ENCODE peak calls at places on chromosomes 4 and X, in seven cellular contexts. One of them, this sample, is unnamed.

GRCh38 chrX:11899091-11899490 is 141.1 kb downstream of the MSL3 start:
- DNase-seq in activated CD4-positive, alpha-beta T cell treated with anti-CD3 and anti-CD28 coated beads for 4 hours: no peak
- DNase-seq in PC-3: peak
- DNase-seq in OCI-LY7: no peak
- DNase-seq in stimulated activated CD8-positive, alpha-beta memory T cell treated with anti-CD3 and anti-CD28 coated beads, Interleukin-7, amount 100 ng/mL, for 1 hour: no peak
- DNase-seq in mesothelial cell of epicardium: no peak
- DNase-seq in T-helper 22 cell: no peak
- DNase-seq in this sample: no peak

GRCh38 chrX:78796916-78797315 is 49.4 kb downstream of the LPAR4 start:
- DNase-seq in T-helper 22 cell: no peak
- DNase-seq in OCI-LY7: no peak
- DNase-seq in stimulated activated CD8-positive, alpha-beta memory T cell treated with anti-CD3 and anti-CD28 coated beads, Interleukin-7, amount 100 ng/mL, for 1 hour: no peak
- DNase-seq in PC-3: no peak
- DNase-seq in activated CD4-positive, alpha-beta T cell treated with anti-CD3 and anti-CD28 coated beads for 4 hours: no peak
- DNase-seq in mesothelial cell of epicardium: no peak
- DNase-seq in this sample: no peak

GRCh38 chr4:128543726-128544125 is 256.1 kb upstream of the PGRMC2 start:
- DNase-seq in activated CD4-positive, alpha-beta T cell treated with anti-CD3 and anti-CD28 coated beads for 4 hours: no peak
- DNase-seq in T-helper 22 cell: no peak
- DNase-seq in PC-3: no peak
- DNase-seq in stimulated activated CD8-positive, alpha-beta memory T cell treated with anti-CD3 and anti-CD28 coated beads, Interleukin-7, amount 100 ng/mL, for 1 hour: no peak
- DNase-seq in OCI-LY7: no peak
- DNase-seq in mesothelial cell of epicardium: no peak
- DNase-seq in this sample: no peak

GRCh38 chr4:1502976-1503375 is 96.7 kb upstream of the NKX1-1 start:
- DNase-seq in PC-3: no peak
- DNase-seq in mesothelial cell of epicardium: peak
- DNase-seq in stimulated activated CD8-positive, alpha-beta memory T cell treated with anti-CD3 and anti-CD28 coated beads, Interleukin-7, amount 100 ng/mL, for 1 hour: no peak
- DNase-seq in T-helper 22 cell: no peak
- DNase-seq in activated CD4-positive, alpha-beta T cell treated with anti-CD3 and anti-CD28 coated beads for 4 hours: no peak
- DNase-seq in OCI-LY7: no peak
- DNase-seq in this sample: no peak

GRCh38 chrX:11212741-11213140 is 80.5 kb upstream of the AMELX start:
- DNase-seq in mesothelial cell of epicardium: no peak
- DNase-seq in PC-3: no peak
- DNase-seq in OCI-LY7: no peak
- DNase-seq in activated CD4-positive, alpha-beta T cell treated with anti-CD3 and anti-CD28 coated beads for 4 hours: no peak
- DNase-seq in stimulated activated CD8-positive, alpha-beta memory T cell treated with anti-CD3 and anti-CD28 coated beads, Interleukin-7, amount 100 ng/mL, for 1 hour: no peak
- DNase-seq in T-helper 22 cell: no peak
- DNase-seq in this sample: no peak

GRCh38 chrX:41553688-41554087 is 106.5 kb downstream of the NYX start:
- DNase-seq in activated CD4-positive, alpha-beta T cell treated with anti-CD3 and anti-CD28 coated beads for 4 hours: no peak
- DNase-seq in stimulated activated CD8-positive, alpha-beta memory T cell treated with anti-CD3 and anti-CD28 coated beads, Interleukin-7, amount 100 ng/mL, for 1 hour: no peak
- DNase-seq in PC-3: peak
- DNase-seq in OCI-LY7: no peak
- DNase-seq in T-helper 22 cell: no peak
- DNase-seq in mesothelial cell of epicardium: no peak
- DNase-seq in this sample: no peak

GRCh38 chr4:7324651-7325121 is 110.0 kb downstream of the PSAPL1 start:
- DNase-seq in OCI-LY7: no peak
- DNase-seq in T-helper 22 cell: no peak
- DNase-seq in activated CD4-positive, alpha-beta T cell treated with anti-CD3 and anti-CD28 coated beads for 4 hours: no peak
- DNase-seq in stimulated activated CD8-positive, alpha-beta memory T cell treated with anti-CD3 and anti-CD28 coated beads, Interleukin-7, amount 100 ng/mL, for 1 hour: no peak
- DNase-seq in PC-3: no peak
- DNase-seq in mesothelial cell of epicardium: no peak
- DNase-seq in this sample: peak

GRCh38 chr4:7964890-7965662 is 25.4 kb upstream of the AFAP1 start:
- DNase-seq in mesothelial cell of epicardium: no peak
- DNase-seq in stimulated activated CD8-positive, alpha-beta memory T cell treated with anti-CD3 and anti-CD28 coated beads, Interleukin-7, amount 100 ng/mL, for 1 hour: no peak
- DNase-seq in OCI-LY7: no peak
- DNase-seq in T-helper 22 cell: peak
- DNase-seq in activated CD4-positive, alpha-beta T cell treated with anti-CD3 and anti-CD28 coated beads for 4 hours: peak
- DNase-seq in PC-3: peak
- DNase-seq in this sample: no peak

GRCh38 chr4:124918559-124919122 is 206.1 kb upstream of the ANKRD50 start:
- DNase-seq in mesothelial cell of epicardium: no peak
- DNase-seq in stimulated activated CD8-positive, alpha-beta memory T cell treated with anti-CD3 and anti-CD28 coated beads, Interleukin-7, amount 100 ng/mL, for 1 hour: no peak
- DNase-seq in OCI-LY7: no peak
- DNase-seq in PC-3: no peak
- DNase-seq in activated CD4-positive, alpha-beta T cell treated with anti-CD3 and anti-CD28 coated beads for 4 hours: no peak
- DNase-seq in T-helper 22 cell: no peak
- DNase-seq in this sample: no peak

GRCh38 chr4:183966371-183966770 is 61.3 kb downstream of the STOX2 start:
- DNase-seq in OCI-LY7: no peak
- DNase-seq in mesothelial cell of epicardium: no peak
- DNase-seq in stimulated activated CD8-positive, alpha-beta memory T cell treated with anti-CD3 and anti-CD28 coated beads, Interleukin-7, amount 100 ng/mL, for 1 hour: no peak
- DNase-seq in activated CD4-positive, alpha-beta T cell treated with anti-CD3 and anti-CD28 coated beads for 4 hours: no peak
- DNase-seq in PC-3: no peak
- DNase-seq in T-helper 22 cell: no peak
- DNase-seq in this sample: no peak

GRCh38 chrX:41588271-41588670 is 100.5 kb upstream of the GPR34 start:
- DNase-seq in activated CD4-positive, alpha-beta T cell treated with anti-CD3 and anti-CD28 coated beads for 4 hours: no peak
- DNase-seq in PC-3: no peak
- DNase-seq in mesothelial cell of epicardium: no peak
- DNase-seq in T-helper 22 cell: no peak
- DNase-seq in OCI-LY7: no peak
- DNase-seq in stimulated activated CD8-positive, alpha-beta memory T cell treated with anti-CD3 and anti-CD28 coated beads, Interleukin-7, amount 100 ng/mL, for 1 hour: no peak
- DNase-seq in this sample: no peak

GRCh38 chr4:129384974-129385373 is 289.0 kb downstream of the C4orf33 start:
- DNase-seq in T-helper 22 cell: no peak
- DNase-seq in activated CD4-positive, alpha-beta T cell treated with anti-CD3 and anti-CD28 coated beads for 4 hours: no peak
- DNase-seq in OCI-LY7: no peak
- DNase-seq in stimulated activated CD8-positive, alpha-beta memory T cell treated with anti-CD3 and anti-CD28 coated beads, Interleukin-7, amount 100 ng/mL, for 1 hour: no peak
- DNase-seq in PC-3: no peak
- DNase-seq in mesothelial cell of epicardium: no peak
- DNase-seq in this sample: no peak

GRCh38 chrX:12673487-12673886 is 117.7 kb upstream of the PRPS2 start:
- DNase-seq in mesothelial cell of epicardium: no peak
- DNase-seq in OCI-LY7: no peak
- DNase-seq in stimulated activated CD8-positive, alpha-beta memory T cell treated with anti-CD3 and anti-CD28 coated beads, Interleukin-7, amount 100 ng/mL, for 1 hour: no peak
- DNase-seq in T-helper 22 cell: no peak
- DNase-seq in activated CD4-positive, alpha-beta T cell treated with anti-CD3 and anti-CD28 coated beads for 4 hours: no peak
- DNase-seq in PC-3: no peak
- DNase-seq in this sample: no peak

GRCh38 chr4:56424697-56425514 is 10.5 kb downstream of the PPAT start:
- DNase-seq in stimulated activated CD8-positive, alpha-beta memory T cell treated with anti-CD3 and anti-CD28 coated beads, Interleukin-7, amount 100 ng/mL, for 1 hour: no peak
- DNase-seq in OCI-LY7: peak
- DNase-seq in PC-3: peak
- DNase-seq in mesothelial cell of epicardium: no peak
- DNase-seq in activated CD4-positive, alpha-beta T cell treated with anti-CD3 and anti-CD28 coated beads for 4 hours: peak
- DNase-seq in T-helper 22 cell: no peak
- DNase-seq in this sample: no peak

GRCh38 chr4:74873545-74874295 is 59.2 kb upstream of the PARM1 start:
- DNase-seq in mesothelial cell of epicardium: no peak
- DNase-seq in T-helper 22 cell: no peak
- DNase-seq in OCI-LY7: no peak
- DNase-seq in activated CD4-positive, alpha-beta T cell treated with anti-CD3 and anti-CD28 coated beads for 4 hours: no peak
- DNase-seq in PC-3: no peak
- DNase-seq in stimulated activated CD8-positive, alpha-beta memory T cell treated with anti-CD3 and anti-CD28 coated beads, Interleukin-7, amount 100 ng/mL, for 1 hour: no peak
- DNase-seq in this sample: peak

GRCh38 chrX:83759872-83760271 is 101.1 kb upstream of the CYLC1 start:
- DNase-seq in stimulated activated CD8-positive, alpha-beta memory T cell treated with anti-CD3 and anti-CD28 coated beads, Interleukin-7, amount 100 ng/mL, for 1 hour: no peak
- DNase-seq in mesothelial cell of epicardium: no peak
- DNase-seq in T-helper 22 cell: no peak
- DNase-seq in activated CD4-positive, alpha-beta T cell treated with anti-CD3 and anti-CD28 coated beads for 4 hours: no peak
- DNase-seq in PC-3: peak
- DNase-seq in OCI-LY7: peak
- DNase-seq in this sample: peak

GRCh38 chr4:158006973-158007372 is 165.9 kb downstream of the GASK1B start:
- DNase-seq in OCI-LY7: no peak
- DNase-seq in stimulated activated CD8-positive, alpha-beta memory T cell treated with anti-CD3 and anti-CD28 coated beads, Interleukin-7, amount 100 ng/mL, for 1 hour: no peak
- DNase-seq in mesothelial cell of epicardium: no peak
- DNase-seq in PC-3: no peak
- DNase-seq in T-helper 22 cell: no peak
- DNase-seq in activated CD4-positive, alpha-beta T cell treated with anti-CD3 and anti-CD28 coated beads for 4 hours: no peak
- DNase-seq in this sample: no peak

GRCh38 chr4:70613182-70613892 is 15.2 kb upstream of the ENAM start:
- DNase-seq in activated CD4-positive, alpha-beta T cell treated with anti-CD3 and anti-CD28 coated beads for 4 hours: no peak
- DNase-seq in mesothelial cell of epicardium: no peak
- DNase-seq in T-helper 22 cell: no peak
- DNase-seq in stimulated activated CD8-positive, alpha-beta memory T cell treated with anti-CD3 and anti-CD28 coated beads, Interleukin-7, amount 100 ng/mL, for 1 hour: no peak
- DNase-seq in OCI-LY7: peak
- DNase-seq in PC-3: no peak
- DNase-seq in this sample: peak

GRCh38 chr4:53744446-53745160 is 153.3 kb upstream of the LNX1 start:
- DNase-seq in T-helper 22 cell: no peak
- DNase-seq in mesothelial cell of epicardium: no peak
- DNase-seq in OCI-LY7: peak
- DNase-seq in PC-3: no peak
- DNase-seq in stimulated activated CD8-positive, alpha-beta memory T cell treated with anti-CD3 and anti-CD28 coated beads, Interleukin-7, amount 100 ng/mL, for 1 hour: no peak
- DNase-seq in activated CD4-positive, alpha-beta T cell treated with anti-CD3 and anti-CD28 coated beads for 4 hours: no peak
- DNase-seq in this sample: peak

GRCh38 chr4:7506119-7506518 is 71.4 kb upstream of the PSAPL1 start:
- DNase-seq in PC-3: no peak
- DNase-seq in T-helper 22 cell: no peak
- DNase-seq in mesothelial cell of epicardium: no peak
- DNase-seq in OCI-LY7: no peak
- DNase-seq in activated CD4-positive, alpha-beta T cell treated with anti-CD3 and anti-CD28 coated beads for 4 hours: no peak
- DNase-seq in stimulated activated CD8-positive, alpha-beta memory T cell treated with anti-CD3 and anti-CD28 coated beads, Interleukin-7, amount 100 ng/mL, for 1 hour: no peak
- DNase-seq in this sample: no peak

GRCh38 chr4:87659247-87659931 is 9.3 kb downstream of the DMP1 start:
- DNase-seq in PC-3: peak
- DNase-seq in activated CD4-positive, alpha-beta T cell treated with anti-CD3 and anti-CD28 coated beads for 4 hours: no peak
- DNase-seq in stimulated activated CD8-positive, alpha-beta memory T cell treated with anti-CD3 and anti-CD28 coated beads, Interleukin-7, amount 100 ng/mL, for 1 hour: no peak
- DNase-seq in OCI-LY7: no peak
- DNase-seq in mesothelial cell of epicardium: no peak
- DNase-seq in T-helper 22 cell: no peak
- DNase-seq in this sample: no peak

GRCh38 chrX:114049063-114049462 is 534.8 kb upstream of the HTR2C start:
- DNase-seq in mesothelial cell of epicardium: no peak
- DNase-seq in T-helper 22 cell: no peak
- DNase-seq in PC-3: no peak
- DNase-seq in OCI-LY7: no peak
- DNase-seq in stimulated activated CD8-positive, alpha-beta memory T cell treated with anti-CD3 and anti-CD28 coated beads, Interleukin-7, amount 100 ng/mL, for 1 hour: no peak
- DNase-seq in activated CD4-positive, alpha-beta T cell treated with anti-CD3 and anti-CD28 coated beads for 4 hours: no peak
- DNase-seq in this sample: no peak

GRCh38 chr4:118947095-118947494 is 58.4 kb downstream of the SYNPO2 start:
- DNase-seq in activated CD4-positive, alpha-beta T cell treated with anti-CD3 and anti-CD28 coated beads for 4 hours: no peak
- DNase-seq in PC-3: no peak
- DNase-seq in T-helper 22 cell: no peak
- DNase-seq in mesothelial cell of epicardium: no peak
- DNase-seq in OCI-LY7: no peak
- DNase-seq in stimulated activated CD8-positive, alpha-beta memory T cell treated with anti-CD3 and anti-CD28 coated beads, Interleukin-7, amount 100 ng/mL, for 1 hour: no peak
- DNase-seq in this sample: no peak

This sample was measured in NCI-H146.